ENCODE peak calls at places on chromosomes 13 and 19, in eight cellular contexts. One of them, this sample, is unnamed.

GRCh38 chr19:48795855-48796142 is 15.0 kb downstream of the BCAT2 start:
- DNase-seq in HS-27A: no peak
- DNase-seq in HTR-8/SVneo: no peak
- DNase-seq in mucosa of gallbladder: no peak
- DNase-seq in AG09309: no peak
- DNase-seq in stimulated activated CD8-positive, alpha-beta memory T cell treated with anti-CD3 and anti-CD28 coated beads, Interleukin-4, amount 100 ng/mL, for 4 hours: no peak
- DNase-seq in lung: no peak
- DNase-seq in fibroblast of the aortic adventitia: no peak
- DNase-seq in this sample: no peak

GRCh38 chr19:42831221-42832019 is 48.1 kb downstream of the PSG1 start:
- DNase-seq in stimulated activated CD8-positive, alpha-beta memory T cell treated with anti-CD3 and anti-CD28 coated beads, Interleukin-4, amount 100 ng/mL, for 4 hours: no peak
- DNase-seq in mucosa of gallbladder: no peak
- DNase-seq in fibroblast of the aortic adventitia: no peak
- DNase-seq in AG09309: no peak
- DNase-seq in HS-27A: no peak
- DNase-seq in HTR-8/SVneo: no peak
- DNase-seq in lung: no peak
- DNase-seq in this sample: peak

GRCh38 chr13:98626298-98626940 is 49.5 kb upstream of the STK24 start:
- DNase-seq in stimulated activated CD8-positive, alpha-beta memory T cell treated with anti-CD3 and anti-CD28 coated beads, Interleukin-4, amount 100 ng/mL, for 4 hours: no peak
- DNase-seq in mucosa of gallbladder: no peak
- DNase-seq in fibroblast of the aortic adventitia: no peak
- DNase-seq in AG09309: no peak
- DNase-seq in HS-27A: no peak
- DNase-seq in HTR-8/SVneo: no peak
- DNase-seq in lung: no peak
- DNase-seq in this sample: no peak

GRCh38 chr19:15124572-15125231 is 17.5 kb downstream of the SYDE1 start:
- DNase-seq in fibroblast of the aortic adventitia: no peak
- DNase-seq in mucosa of gallbladder: peak
- DNase-seq in stimulated activated CD8-positive, alpha-beta memory T cell treated with anti-CD3 and anti-CD28 coated beads, Interleukin-4, amount 100 ng/mL, for 4 hours: no peak
- DNase-seq in HS-27A: no peak
- DNase-seq in HTR-8/SVneo: no peak
- DNase-seq in lung: no peak
- DNase-seq in AG09309: no peak
- DNase-seq in this sample: no peak

GRCh38 chr13:35549481-35549880 is 73.0 kb upstream of the MAB21L1 start:
- DNase-seq in lung: no peak
- DNase-seq in AG09309: peak
- DNase-seq in stimulated activated CD8-positive, alpha-beta memory T cell treated with anti-CD3 and anti-CD28 coated beads, Interleukin-4, amount 100 ng/mL, for 4 hours: no peak
- DNase-seq in HTR-8/SVneo: peak
- DNase-seq in mucosa of gallbladder: no peak
- DNase-seq in HS-27A: peak
- DNase-seq in fibroblast of the aortic adventitia: peak
- DNase-seq in this sample: no peak

GRCh38 chr19:1774999-1775772 is 21.9 kb downstream of the ONECUT3 start:
- DNase-seq in AG09309: no peak
- DNase-seq in lung: no peak
- DNase-seq in fibroblast of the aortic adventitia: no peak
- DNase-seq in HTR-8/SVneo: peak
- DNase-seq in HS-27A: no peak
- DNase-seq in mucosa of gallbladder: no peak
- DNase-seq in stimulated activated CD8-positive, alpha-beta memory T cell treated with anti-CD3 and anti-CD28 coated beads, Interleukin-4, amount 100 ng/mL, for 4 hours: no peak
- DNase-seq in this sample: no peak

GRCh38 chr19:35044317-35045117 is 3.0 kb downstream of the HPN start:
- DNase-seq in mucosa of gallbladder: no peak
- DNase-seq in fibroblast of the aortic adventitia: peak
- DNase-seq in stimulated activated CD8-positive, alpha-beta memory T cell treated with anti-CD3 and anti-CD28 coated beads, Interleukin-4, amount 100 ng/mL, for 4 hours: no peak
- DNase-seq in AG09309: no peak
- DNase-seq in lung: peak
- DNase-seq in HTR-8/SVneo: peak
- DNase-seq in HS-27A: no peak
- DNase-seq in this sample: peak

GRCh38 chr13:99320693-99321481 is 13.7 kb upstream of the GPR183 start:
- DNase-seq in lung: no peak
- DNase-seq in mucosa of gallbladder: no peak
- DNase-seq in HS-27A: peak
- DNase-seq in stimulated activated CD8-positive, alpha-beta memory T cell treated with anti-CD3 and anti-CD28 coated beads, Interleukin-4, amount 100 ng/mL, for 4 hours: no peak
- DNase-seq in fibroblast of the aortic adventitia: peak
- DNase-seq in HTR-8/SVneo: no peak
- DNase-seq in AG09309: peak
- DNase-seq in this sample: no peak

GRCh38 chr13:27573265-27573664 is 47.1 kb downstream of the LNX2 start:
- DNase-seq in AG09309: no peak
- DNase-seq in mucosa of gallbladder: no peak
- DNase-seq in stimulated activated CD8-positive, alpha-beta memory T cell treated with anti-CD3 and anti-CD28 coated beads, Interleukin-4, amount 100 ng/mL, for 4 hours: no peak
- DNase-seq in fibroblast of the aortic adventitia: no peak
- DNase-seq in lung: no peak
- DNase-seq in HS-27A: no peak
- DNase-seq in HTR-8/SVneo: peak
- DNase-seq in this sample: no peak